ENCODE peak calls at places on chromosomes 5 and 9, in five cellular contexts. N is HepG2, Q is HCT116, F is SK-N-SH, R is K562. C is an unnamed sample.

GRCh38 chr9:19456996-19457693 is 48.3 kb downstream of the ACER2 start:
- DNase-seq in N (peak), Q (peak), F (peak), R (peak), C (peak)

GRCh38 chr9:76023715-76024195 is 133.3 kb downstream of the PCSK5 start:
- DNase-seq in N (peak), Q (peak), F (no peak), R (no peak), C (no peak)

GRCh38 chr9:37255187-37255586 is 134.8 kb downstream of the ZCCHC7 start:
- DNase-seq in N (no peak), Q (no peak), F (no peak), R (no peak), C (no peak)

GRCh38 chr5:148909766-148910165 is 83.4 kb downstream of the ADRB2 start:
- DNase-seq in N (no peak), Q (no peak), F (no peak), R (no peak), C (no peak)

GRCh38 chr5:108122701-108123100 is 259.2 kb downstream of the FBXL17 start:
- DNase-seq in N (no peak), Q (no peak), F (peak), R (no peak), C (no peak)

GRCh38 chr5:26690511-26690910 is 347.9 kb downstream of the CDH9 start:
- DNase-seq in N (no peak), Q (no peak), F (no peak), R (no peak), C (no peak)

GRCh38 chr9:31740705-31741104 is 643.7 kb upstream of the ACO1 start:
- DNase-seq in N (no peak), Q (no peak), F (no peak), R (no peak), C (no peak)

GRCh38 chr5:160657622-160658458 is 194.2 kb downstream of the ATP10B start:
- DNase-seq in N (no peak), Q (no peak), F (no peak), R (no peak), C (no peak)

GRCh38 chr9:136965771-136966484 is 11.4 kb upstream of the PTGDS start:
- DNase-seq in N (no peak), Q (no peak), F (no peak), R (peak), C (no peak)

GRCh38 chr5:103444333-103445038 is 118.1 kb downstream of the NUDT12 start:
- DNase-seq in N (no peak), Q (no peak), F (peak), R (no peak), C (no peak)

GRCh38 chr5:14178091-14178490 is 34.9 kb downstream of the TRIO start:
- DNase-seq in N (no peak), Q (no peak), F (no peak), R (no peak), C (no peak)

GRCh38 chr9:114469091-114469853 is 36.0 kb downstream of the WHRN start:
- DNase-seq in N (no peak), Q (no peak), F (no peak), R (no peak), C (no peak)

GRCh38 chr5:56816546-56817081 is 1.3 kb downstream of the MAP3K1 start:
- DNase-seq in N (peak), Q (no peak), F (peak), R (peak), C (peak)

GRCh38 chr9:124122813-124123462 is 111.4 kb downstream of the LHX2 start:
- DNase-seq in N (no peak), Q (no peak), F (peak), R (no peak), C (no peak)

GRCh38 chr9:31588756-31589155 is 795.7 kb upstream of the ACO1 start:
- DNase-seq in N (no peak), Q (no peak), F (no peak), R (no peak), C (no peak)

GRCh38 chr5:59367791-59368394 is 525.6 kb downstream of the PDE4D start:
- DNase-seq in N (peak), Q (peak), F (peak), R (no peak), C (peak)

GRCh38 chr5:62938927-62939326 is 360.3 kb downstream of the LRRC70 start:
- DNase-seq in N (no peak), Q (no peak), F (no peak), R (no peak), C (no peak)

GRCh38 chr5:40078907-40079575 is 600.7 kb upstream of the PTGER4 start:
- DNase-seq in N (no peak), Q (no peak), F (no peak), R (no peak), C (peak)

GRCh38 chr9:5846501-5846921 is 13.6 kb upstream of the ERMP1 start:
- DNase-seq in N (no peak), Q (no peak), F (no peak), R (no peak), C (peak)

GRCh38 chr5:75037106-75037505 is 15.3 kb downstream of the GCNT4 start:
- DNase-seq in N (peak), Q (peak), F (no peak), R (peak), C (peak)

GRCh38 chr5:142883025-142883424 is 112.8 kb downstream of the ARHGAP26 start:
- DNase-seq in N (no peak), Q (no peak), F (no peak), R (no peak), C (no peak)

DNA sequence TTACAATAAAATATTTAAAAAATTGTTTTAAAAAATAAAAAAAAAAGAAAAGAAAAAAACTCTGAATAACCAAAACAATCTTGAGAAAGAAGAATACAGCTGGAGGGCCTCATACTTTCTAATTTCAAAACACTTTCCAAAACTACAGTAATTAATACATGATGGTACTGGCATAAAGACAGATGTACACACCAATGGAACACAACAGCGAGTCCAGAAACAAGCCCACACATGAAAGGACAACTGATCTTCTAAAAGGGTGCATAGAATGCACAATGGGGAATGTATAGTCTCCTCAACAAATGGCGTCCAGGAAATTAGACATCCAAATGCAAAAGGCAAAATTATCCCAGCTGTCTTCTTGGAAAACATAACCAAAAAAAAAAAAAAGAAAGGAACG is 99.6 kb downstream of the LURAP1L start:
- DNase-seq in N (no peak), Q (no peak), F (no peak), R (no peak), C (no peak)
- TF ChIP-seq JUND in N (no peak), Q (no peak), F (no peak), R (no peak), C (no peak)

GRCh38 chr5:10130881-10131280 is 118.8 kb downstream of the ATPSCKMT start:
- DNase-seq in N (no peak), Q (no peak), F (no peak), R (no peak), C (no peak)

GRCh38 chr5:10138385-10139057 is 111.2 kb downstream of the ATPSCKMT start:
- DNase-seq in N (no peak), Q (no peak), F (no peak), R (no peak), C (no peak)

GRCh38 chr5:10133830-10134229 is 115.9 kb downstream of the ATPSCKMT start:
- DNase-seq in N (no peak), Q (no peak), F (no peak), R (no peak), C (peak)
- TF ChIP-seq JUND in N (no peak), Q (no peak), F (no peak), R (no peak), C (no peak)

GRCh38 chr5:175873090-175873454 is 1.7 kb downstream of the CPLX2 start:
- DNase-seq in N (peak), Q (no peak), F (peak), R (peak), C (no peak)
- TF ChIP-seq JUND in N (no peak), Q (no peak), F (no peak), R (no peak), C (no peak)

DNA sequence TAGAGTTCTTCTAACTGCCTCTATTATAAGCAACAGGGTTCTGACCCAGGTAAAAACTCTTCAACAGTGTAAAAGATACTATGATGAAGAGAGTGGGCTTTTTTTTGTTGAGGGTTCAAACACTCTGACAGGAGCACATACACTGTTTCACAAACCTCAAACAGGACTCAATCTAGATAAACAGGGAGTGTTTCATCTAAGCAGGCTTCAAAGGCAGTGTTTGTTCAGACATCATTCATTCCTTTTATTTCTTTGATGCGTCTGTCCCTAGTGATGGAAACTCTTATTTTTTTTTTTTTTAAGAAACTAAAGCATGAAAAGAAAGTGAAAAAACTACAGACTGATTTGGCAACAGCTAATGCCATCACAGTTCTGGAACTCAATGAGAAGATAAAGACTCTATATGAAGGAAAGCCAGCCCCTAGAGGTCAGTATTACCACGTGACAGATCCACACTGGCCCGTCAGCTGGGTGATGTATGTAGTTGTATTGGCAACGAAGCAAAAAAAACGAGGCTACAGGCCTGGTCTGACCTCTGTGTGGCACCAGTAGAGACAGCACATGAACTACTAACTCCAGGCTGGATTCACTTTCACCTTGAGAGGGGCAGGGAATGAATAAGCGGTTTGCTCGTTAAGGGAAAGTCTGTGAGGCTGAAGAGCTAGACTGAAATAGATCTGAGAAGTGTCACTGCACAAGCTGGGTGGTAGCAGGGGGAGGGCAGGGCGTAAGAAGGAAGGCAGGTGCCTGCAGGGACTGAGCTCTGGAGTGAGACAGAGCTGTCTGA is 172.2 kb downstream of the CCDC192 start:
- DNase-seq in N (peak), Q (peak), F (peak), R (peak), C (no peak)
- TF ChIP-seq JUND in N (no peak), Q (no peak), F (no peak), R (no peak), C (no peak)

GRCh38 chr5:151020304-151021031 is at the start of gene GPX3:
- DNase-seq in N (peak), Q (no peak), F (peak), R (no peak), C (peak)
- TF ChIP-seq JUND in N (peak), Q (no peak), F (no peak), R (no peak), C (no peak)

GRCh38 chr9:129748249-129748648 is 4.6 kb downstream of the PTGES start:
- DNase-seq in N (no peak), Q (no peak), F (no peak), R (no peak), C (no peak)

GRCh38 chr9:129749575-129749974 is 3.3 kb downstream of the PTGES start:
- DNase-seq in N (no peak), Q (no peak), F (no peak), R (no peak), C (no peak)

GRCh38 chr9:129751841-129752801 is 721 bp downstream of the PTGES start:
- DNase-seq in N (no peak), Q (no peak), F (peak), R (no peak), C (peak)

GRCh38 chr9:129752915-129753724 is at the start of gene PTGES:
- DNase-seq in N (no peak), Q (peak), F (peak), R (peak), C (peak)

DNA sequence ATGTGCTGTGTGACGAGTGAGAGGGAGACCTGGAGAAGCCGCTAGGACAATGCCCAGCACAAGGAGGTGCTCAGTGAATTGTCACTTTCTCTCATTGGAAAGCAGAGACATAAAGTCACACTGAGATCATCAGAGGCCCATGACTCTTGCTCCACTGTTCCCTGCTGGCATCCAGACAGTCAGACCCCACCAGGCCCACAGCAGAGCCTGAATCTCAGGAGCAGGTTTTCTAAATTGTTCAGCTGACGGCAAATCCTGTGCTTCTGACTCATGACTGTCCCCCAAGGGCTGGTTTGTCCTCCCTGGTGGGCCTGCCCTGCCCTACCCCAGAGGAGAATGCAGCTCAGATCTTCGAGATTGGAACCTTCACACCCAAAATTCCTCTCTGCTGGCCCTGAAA is 2.8 kb downstream of the PTGES start:
- DNase-seq in N (no peak), Q (no peak), F (no peak), R (no peak), C (no peak)
- TF ChIP-seq JUND in N (no peak), Q (no peak), F (no peak), R (no peak), C (no peak)

DNA sequence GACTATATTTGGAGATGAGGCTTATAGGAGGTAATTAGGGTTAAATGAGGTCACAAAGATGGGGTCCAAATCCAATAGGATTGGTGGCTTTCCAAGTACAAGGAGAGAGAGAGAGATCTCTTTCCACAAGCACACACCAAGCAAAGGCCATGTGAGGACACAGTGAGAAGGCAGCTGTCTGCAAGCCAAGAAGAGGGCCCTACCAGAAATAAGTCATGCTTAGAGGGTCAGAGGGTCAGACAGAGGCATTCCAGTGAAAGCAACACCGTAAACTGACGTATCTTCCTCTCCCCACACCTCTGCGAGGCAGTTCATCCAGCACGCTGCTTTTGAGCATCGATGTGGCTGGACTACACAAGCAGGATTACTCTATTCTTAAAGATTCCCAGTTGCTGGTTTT is 87.9 kb downstream of the SLC1A3 start:
- DNase-seq in N (no peak), Q (no peak), F (no peak), R (no peak), C (no peak)
- TF ChIP-seq JUND in N (no peak), Q (no peak), F (no peak), R (no peak), C (no peak)

GRCh38 chr9:128992995-128993394 is 35.1 kb downstream of the SH3GLB2 start:
- DNase-seq in N (no peak), Q (no peak), F (no peak), R (no peak), C (no peak)

GRCh38 chr9:128986671-128987070 is 39.2 kb downstream of the NUP188 start:
- DNase-seq in N (no peak), Q (no peak), F (no peak), R (no peak), C (no peak)

GRCh38 chr9:128983536-128983935 is 36.0 kb downstream of the NUP188 start:
- DNase-seq in N (no peak), Q (no peak), F (no peak), R (no peak), C (no peak)

GRCh38 chr9:128987800-128988199 is 40.3 kb downstream of the NUP188 start:
- DNase-seq in N (no peak), Q (no peak), F (no peak), R (no peak), C (no peak)
- TF ChIP-seq JUND in N (no peak), Q (no peak), F (peak), R (no peak), C (no peak)

GRCh38 chr5:95731571-95732554 is 727 bp downstream of the RHOBTB3 start:
- DNase-seq in N (peak), Q (no peak), F (peak), R (no peak), C (no peak)
- TF ChIP-seq JUND in N (no peak), Q (no peak), F (no peak), R (no peak), C (no peak)